ENCODE peak calls at places on chromosomes 11 and 22, in eight cellular contexts. P is NCI-H345, B is esophagus squamous epithelium, N is adipocyte, T is AG04449, O is fibroblast of the conjunctiva, A is T-helper 9 cell, E is GM18507. J is an unnamed sample.

GRCh38 chr11:130340671-130341319 is 26.1 kb upstream of the ZBTB44 start:
- DNase-seq in B (no peak), E (no peak), A (no peak), P (no peak), T (no peak), O (no peak), N (no peak), J (no peak)

GRCh38 chr22:30733081-30733680 is 38.5 kb downstream of the OSBP2 start:
- DNase-seq in T (no peak), E (no peak), P (no peak), B (no peak), O (no peak), A (no peak), N (no peak), J (peak)

GRCh38 chr11:43718373-43718772 is 37.8 kb downstream of the HSD17B12 start:
- DNase-seq in P (no peak), B (no peak), N (no peak), T (no peak), A (no peak), E (no peak), O (no peak), J (no peak)

GRCh38 chr22:37566903-37567798 is 6.9 kb downstream of the CDC42EP1 start:
- DNase-seq in E (peak), B (no peak), T (no peak), P (peak), N (peak), A (peak), O (no peak), J (peak)

GRCh38 chr11:12853652-12854296 is 155.3 kb upstream of the RASSF10 start:
- DNase-seq in O (no peak), N (no peak), P (no peak), E (no peak), T (no peak), B (no peak), A (no peak), J (no peak)

GRCh38 chr11:132307309-132308020 is 937.0 kb downstream of the NTM start:
- DNase-seq in P (no peak), A (no peak), E (no peak), N (no peak), T (no peak), B (no peak), O (no peak), J (no peak)

GRCh38 chr11:95835351-95835750 is 45.1 kb downstream of the CEP57 start:
- DNase-seq in P (peak), T (no peak), N (no peak), A (no peak), B (no peak), O (no peak), E (no peak), J (no peak)

GRCh38 chr11:59573216-59573615 is 42.4 kb downstream of the OSBP start:
- DNase-seq in A (no peak), O (peak), E (no peak), T (peak), P (no peak), N (peak), B (no peak), J (peak)

GRCh38 chr22:35600466-35600865 is 16.7 kb downstream of the MB start:
- DNase-seq in E (no peak), T (no peak), N (no peak), O (no peak), B (no peak), A (no peak), P (no peak), J (no peak)

GRCh38 chr11:78419327-78419726 is 1.7 kb upstream of the GAB2 start:
- DNase-seq in N (peak), O (peak), B (no peak), E (no peak), T (peak), A (no peak), P (peak), J (peak)

GRCh38 chr11:63985812-63986155 is 454 bp upstream of the OTUB1 start:
- DNase-seq in N (peak), B (no peak), T (no peak), A (peak), P (no peak), O (no peak), E (no peak), J (peak)

GRCh38 chr11:57073121-57073520 is 84.4 kb downstream of the OR5AK2 start:
- DNase-seq in B (no peak), A (no peak), E (no peak), N (peak), O (no peak), P (no peak), T (no peak), J (no peak)

GRCh38 chr11:68432874-68433273 is 27.7 kb upstream of the PPP6R3 start:
- DNase-seq in A (no peak), P (no peak), N (no peak), E (no peak), T (no peak), O (no peak), B (no peak), J (no peak)

GRCh38 chr11:87778341-87778740 is 396.9 kb downstream of the RAB38 start:
- DNase-seq in A (no peak), E (no peak), O (no peak), T (no peak), N (no peak), P (no peak), B (no peak), J (no peak)

GRCh38 chr11:62857541-62857982 is 18.2 kb upstream of the WDR74 start:
- DNase-seq in E (no peak), N (no peak), O (no peak), P (no peak), A (no peak), T (no peak), B (no peak), J (no peak)

GRCh38 chr11:79173615-79174014 is 267.2 kb downstream of the TENM4 start:
- DNase-seq in P (no peak), O (no peak), T (peak), N (peak), A (no peak), B (no peak), E (no peak), J (peak)

GRCh38 chr11:111135101-111135500 is 110.4 kb upstream of the POU2AF2 start:
- DNase-seq in O (no peak), A (no peak), N (no peak), T (no peak), P (no peak), E (no peak), B (no peak), J (no peak)

GRCh38 chr11:17646451-17647145 is 72.8 kb upstream of the MYOD1 start:
- DNase-seq in T (no peak), P (no peak), B (no peak), A (no peak), O (no peak), E (no peak), N (no peak), J (no peak)

GRCh38 chr11:59845399-59845798 is at the start of gene CBLIF:
- DNase-seq in E (no peak), T (no peak), B (no peak), O (no peak), A (no peak), N (no peak), P (no peak), J (no peak)

GRCh38 chr11:123594188-123594901 is 60.1 kb downstream of the SCN3B start:
- DNase-seq in P (no peak), B (no peak), E (no peak), O (no peak), N (no peak), A (no peak), T (no peak), J (peak)

GRCh38 chr11:44889266-44889665 is 61.4 kb downstream of the TP53I11 start:
- DNase-seq in O (no peak), B (no peak), P (no peak), T (no peak), A (no peak), N (peak), E (no peak), J (peak)

GRCh38 chr11:1936781-1937615 is 10.1 kb upstream of the MRPL23 start:
- DNase-seq in B (no peak), A (no peak), N (no peak), E (no peak), P (no peak), T (no peak), O (no peak), J (peak)

GRCh38 chr22:29762263-29762662 is 4.5 kb downstream of the ZMAT5 start:
- DNase-seq in T (no peak), O (no peak), E (no peak), P (no peak), A (no peak), N (no peak), B (no peak), J (no peak)

GRCh38 chr11:1975185-1975584 is 22.5 kb downstream of the H19 start:
- DNase-seq in P (no peak), N (no peak), B (no peak), O (no peak), A (no peak), T (no peak), E (no peak), J (no peak)

GRCh38 chr11:105004021-105004420 is 18.9 kb downstream of the CASP5 start:
- DNase-seq in P (no peak), O (peak), B (no peak), A (no peak), T (no peak), E (no peak), N (peak), J (peak)

GRCh38 chr11:14677146-14677545 is 33.5 kb downstream of the PDE3B start:
- DNase-seq in A (no peak), E (no peak), O (no peak), N (no peak), P (no peak), B (no peak), T (no peak), J (no peak)

GRCh38 chr11:26703792-26704191 is 18.1 kb downstream of the SLC5A12 start:
- DNase-seq in O (no peak), N (peak), B (no peak), P (peak), E (no peak), T (no peak), A (no peak), J (no peak)

GRCh38 chr22:49935561-49935960 is 17.1 kb downstream of the CRELD2 start:
- DNase-seq in T (no peak), P (no peak), N (no peak), B (no peak), O (no peak), E (no peak), A (no peak), J (no peak)

GRCh38 chr11:124941703-124942102 is 5.9 kb upstream of the HEPACAM start:
- DNase-seq in T (no peak), N (no peak), O (no peak), P (no peak), B (no peak), A (no peak), E (no peak), J (no peak)

GRCh38 chr22:46568102-46568809 is 30.8 kb upstream of the CELSR1 start:
- DNase-seq in P (peak), E (no peak), A (no peak), N (no peak), T (no peak), B (no peak), O (no peak), J (no peak)

GRCh38 chr11:85685820-85686459 is at the start of gene CCDC89:
- DNase-seq in B (peak), P (peak), A (no peak), O (peak), N (no peak), T (peak), E (no peak), J (peak)

GRCh38 chr11:62664405-62665074 is 470 bp downstream of the C11orf98 start:
- DNase-seq in P (peak), O (no peak), T (no peak), N (no peak), E (no peak), A (peak), B (no peak), J (peak)

GRCh38 chr11:64661146-64661545 is 61.9 kb downstream of the NRXN2 start:
- DNase-seq in P (no peak), B (no peak), T (peak), N (peak), A (no peak), E (no peak), O (peak), J (peak)

GRCh38 chr11:78423241-78423640 is 5.6 kb upstream of the GAB2 start:
- DNase-seq in N (no peak), P (no peak), A (no peak), T (no peak), B (no peak), O (no peak), E (no peak), J (no peak)

GRCh38 chr22:41260871-41261270 is 20.1 kb upstream of the CHADL start:
- DNase-seq in B (no peak), E (no peak), O (no peak), N (no peak), A (no peak), P (no peak), T (no peak), J (no peak)

GRCh38 chr11:118918686-118919280 is 6.9 kb downstream of the BCL9L start:
- DNase-seq in N (peak), B (no peak), E (no peak), T (no peak), A (no peak), P (no peak), O (no peak), J (no peak)

GRCh38 chr22:39263626-39264025 is 18.8 kb upstream of the PDGFB start:
- DNase-seq in N (no peak), P (no peak), T (no peak), O (no peak), A (no peak), B (no peak), E (no peak), J (no peak)

GRCh38 chr11:57399221-57399620 is 8.8 kb upstream of the PRG2 start:
- DNase-seq in E (no peak), A (no peak), P (no peak), B (no peak), N (no peak), T (no peak), O (no peak), J (no peak)

J was measured in GM03348.